ENCODE peak calls at places on chromosomes 3 and 15, in seven cellular contexts. One of them, this sample, is unnamed.

GRCh38 chr15:77784361-77785292 is 151.9 kb upstream of the LINGO1 start:
- DNase-seq in H1: peak; percentile 88
- DNase-seq in H9: peak; percentile 70
- DNase-seq in mesenchymal stem cell: peak; percentile 16
- DNase-seq in trophoblast cell: peak; percentile 3
- DNase-seq in mesendoderm: peak; percentile 59
- DNase-seq in IMR-90: no peak
- DNase-seq in this sample: no peak

GRCh38 chr3:95899911-95900310 is 914.5 kb upstream of the EPHA6 start:
- DNase-seq in H1: no peak
- DNase-seq in H9: no peak
- DNase-seq in mesenchymal stem cell: peak; percentile 71
- DNase-seq in trophoblast cell: no peak
- DNase-seq in mesendoderm: no peak
- DNase-seq in IMR-90: peak; percentile 6
- DNase-seq in this sample: no peak

GRCh38 chr15:95304116-95304873 is 1026.2 kb upstream of the NR2F2 start:
- DNase-seq in H1: no peak
- DNase-seq in H9: no peak
- DNase-seq in mesenchymal stem cell: peak; percentile 90
- DNase-seq in trophoblast cell: no peak
- DNase-seq in mesendoderm: no peak
- DNase-seq in IMR-90: peak; percentile 92
- DNase-seq in this sample: no peak

GRCh38 chr15:34644061-34644460 is 60.6 kb upstream of the GOLGA8B start:
- DNase-seq in H1: no peak
- DNase-seq in H9: no peak
- DNase-seq in mesenchymal stem cell: peak; percentile 69
- DNase-seq in trophoblast cell: no peak
- DNase-seq in mesendoderm: peak; percentile 12
- DNase-seq in IMR-90: peak; percentile 98
- DNase-seq in this sample: no peak

GRCh38 chr3:168073842-168074311 is 21.8 kb downstream of the GOLIM4 start:
- DNase-seq in H1: no peak
- DNase-seq in H9: no peak
- DNase-seq in mesenchymal stem cell: no peak
- DNase-seq in trophoblast cell: no peak
- DNase-seq in mesendoderm: no peak
- DNase-seq in IMR-90: no peak
- DNase-seq in this sample: no peak

GRCh38 chr3:2516762-2517441 is 418.2 kb downstream of the CNTN4 start:
- DNase-seq in H1: no peak
- DNase-seq in H9: no peak
- DNase-seq in mesenchymal stem cell: no peak
- DNase-seq in trophoblast cell: no peak
- DNase-seq in mesendoderm: no peak
- DNase-seq in IMR-90: no peak
- DNase-seq in this sample: no peak

GRCh38 chr3:11381563-11381962 is 109.4 kb downstream of the ATG7 start:
- DNase-seq in H1: no peak
- DNase-seq in H9: no peak
- DNase-seq in mesenchymal stem cell: no peak
- DNase-seq in trophoblast cell: no peak
- DNase-seq in mesendoderm: no peak
- DNase-seq in IMR-90: peak; percentile 68
- DNase-seq in this sample: no peak

GRCh38 chr3:165624761-165625160 is 212.5 kb downstream of the BCHE start:
- DNase-seq in H1: no peak
- DNase-seq in H9: no peak
- DNase-seq in mesenchymal stem cell: peak; percentile 25
- DNase-seq in trophoblast cell: no peak
- DNase-seq in mesendoderm: peak; percentile 16
- DNase-seq in IMR-90: peak; percentile 50
- DNase-seq in this sample: no peak

GRCh38 chr15:70266412-70267089 is 168.8 kb upstream of the TLE3 start:
- DNase-seq in H1: no peak
- DNase-seq in H9: no peak
- DNase-seq in mesenchymal stem cell: no peak
- DNase-seq in trophoblast cell: peak; percentile 37
- DNase-seq in mesendoderm: no peak
- DNase-seq in IMR-90: no peak
- DNase-seq in this sample: no peak

GRCh38 chr3:122793568-122794416 is at the start of gene HSPBAP1:
- DNase-seq in H1: peak; percentile 94
- DNase-seq in H9: peak; percentile 96
- DNase-seq in mesenchymal stem cell: peak; percentile 96
- DNase-seq in trophoblast cell: peak; percentile 97
- DNase-seq in mesendoderm: peak; percentile 98
- DNase-seq in IMR-90: peak; percentile 91
- DNase-seq in this sample: peak; percentile 86

GRCh38 chr3:71723452-71724170 is 1.6 kb downstream of the EIF4E3 start:
- DNase-seq in H1: no peak
- DNase-seq in H9: no peak
- DNase-seq in mesenchymal stem cell: no peak
- DNase-seq in trophoblast cell: no peak
- DNase-seq in mesendoderm: no peak
- DNase-seq in IMR-90: no peak
- DNase-seq in this sample: no peak

GRCh38 chr15:71691700-71692417 is 118.5 kb upstream of the NR2E3 start:
- DNase-seq in H1: no peak
- DNase-seq in H9: no peak
- DNase-seq in mesenchymal stem cell: peak; percentile 34
- DNase-seq in trophoblast cell: peak; percentile 34
- DNase-seq in mesendoderm: peak; percentile 51
- DNase-seq in IMR-90: peak; percentile 95
- DNase-seq in this sample: no peak

GRCh38 chr3:72473156-72473555 is 375.1 kb downstream of the SHQ1 start:
- DNase-seq in H1: no peak
- DNase-seq in H9: no peak
- DNase-seq in mesenchymal stem cell: no peak
- DNase-seq in trophoblast cell: no peak
- DNase-seq in mesendoderm: no peak
- DNase-seq in IMR-90: no peak
- DNase-seq in this sample: no peak

GRCh38 chr3:151796105-151796705 is 17.7 kb upstream of the AADAC start:
- DNase-seq in H1: no peak
- DNase-seq in H9: no peak
- DNase-seq in mesenchymal stem cell: peak; percentile 16
- DNase-seq in trophoblast cell: peak; percentile 14
- DNase-seq in mesendoderm: no peak
- DNase-seq in IMR-90: peak; percentile 39
- DNase-seq in this sample: no peak

GRCh38 chr3:63344676-63345075 is 66.6 kb downstream of the SYNPR start:
- DNase-seq in H1: no peak
- DNase-seq in H9: peak; percentile 49
- DNase-seq in mesenchymal stem cell: no peak
- DNase-seq in trophoblast cell: peak; percentile 81
- DNase-seq in mesendoderm: peak; percentile 78
- DNase-seq in IMR-90: no peak
- DNase-seq in this sample: no peak
- H3K23ac ChIP-seq in H1: no peak overlapping the region
- H3K23ac ChIP-seq in H9: no peak overlapping the region
- H3K23ac ChIP-seq in mesenchymal stem cell: no peak overlapping the region
- H3K23ac ChIP-seq in trophoblast cell: no peak overlapping the region
- H3K23ac ChIP-seq in mesendoderm: no peak overlapping the region
- H3K23ac ChIP-seq in IMR-90: no peak overlapping the region
- H3K23ac ChIP-seq in this sample: no peak overlapping the region

GRCh38 chr3:120908803-120909601 is 997 bp downstream of the STXBP5L start:
- DNase-seq in H1: no peak
- DNase-seq in H9: peak; percentile 38
- DNase-seq in mesenchymal stem cell: peak; percentile 3
- DNase-seq in trophoblast cell: no peak
- DNase-seq in mesendoderm: no peak
- DNase-seq in IMR-90: no peak
- DNase-seq in this sample: peak; percentile 11
- H3K9ac ChIP-seq in H1: peak overlapping the region; percentile 56
- H3K9ac ChIP-seq in H9: peak overlapping the region; percentile 20
- H3K9ac ChIP-seq in mesenchymal stem cell: no peak overlapping the region
- H3K9ac ChIP-seq in trophoblast cell: no peak overlapping the region
- H3K9ac ChIP-seq in mesendoderm: peak overlapping the region; percentile 66
- H3K9ac ChIP-seq in IMR-90: no peak overlapping the region
- H3K9ac ChIP-seq in this sample: peak overlapping the region; percentile 60

GRCh38 chr15:63010386-63010785 is 32.2 kb upstream of the TPM1 start:
- DNase-seq in H1: no peak
- DNase-seq in H9: no peak
- DNase-seq in mesenchymal stem cell: no peak
- DNase-seq in trophoblast cell: no peak
- DNase-seq in mesendoderm: no peak
- DNase-seq in IMR-90: no peak
- DNase-seq in this sample: no peak

GRCh38 chr15:63010920-63011693 is 31.4 kb upstream of the TPM1 start:
- DNase-seq in H1: no peak
- DNase-seq in H9: no peak
- DNase-seq in mesenchymal stem cell: no peak
- DNase-seq in trophoblast cell: no peak
- DNase-seq in mesendoderm: no peak
- DNase-seq in IMR-90: no peak
- DNase-seq in this sample: no peak

GRCh38 chr15:63008333-63009049 is 34.1 kb upstream of the TPM1 start:
- DNase-seq in H1: no peak
- DNase-seq in H9: no peak
- DNase-seq in mesenchymal stem cell: no peak
- DNase-seq in trophoblast cell: no peak
- DNase-seq in mesendoderm: no peak
- DNase-seq in IMR-90: no peak
- DNase-seq in this sample: no peak

GRCh38 chr15:63003836-63004610 is 38.5 kb upstream of the TPM1 start:
- DNase-seq in H1: no peak
- DNase-seq in H9: peak; percentile 46
- DNase-seq in mesenchymal stem cell: no peak
- DNase-seq in trophoblast cell: no peak
- DNase-seq in mesendoderm: peak; percentile 42
- DNase-seq in IMR-90: no peak
- DNase-seq in this sample: no peak

GRCh38 chr15:63006032-63006878 is 36.3 kb upstream of the TPM1 start:
- DNase-seq in H1: no peak
- DNase-seq in H9: no peak
- DNase-seq in mesenchymal stem cell: peak; percentile 62
- DNase-seq in trophoblast cell: peak; percentile 36
- DNase-seq in mesendoderm: peak; percentile 53
- DNase-seq in IMR-90: no peak
- DNase-seq in this sample: no peak
- H3K23ac ChIP-seq in H1: no peak overlapping the region
- H3K23ac ChIP-seq in H9: no peak overlapping the region
- H3K23ac ChIP-seq in mesenchymal stem cell: no peak overlapping the region
- H3K23ac ChIP-seq in trophoblast cell: no peak overlapping the region
- H3K23ac ChIP-seq in mesendoderm: no peak overlapping the region
- H3K23ac ChIP-seq in IMR-90: no peak overlapping the region
- H3K23ac ChIP-seq in this sample: no peak overlapping the region

GRCh38 chr3:30606301-30607031 is at the start of gene TGFBR2:
- DNase-seq in H1: peak; percentile 77
- DNase-seq in H9: peak; percentile 87
- DNase-seq in mesenchymal stem cell: peak; percentile 99
- DNase-seq in trophoblast cell: peak; percentile 96
- DNase-seq in mesendoderm: peak; percentile 90
- DNase-seq in IMR-90: peak; percentile 99
- DNase-seq in this sample: peak; percentile 66

GRCh38 chr3:30604091-30604490 is 2.3 kb upstream of the TGFBR2 start:
- DNase-seq in H1: no peak
- DNase-seq in H9: no peak
- DNase-seq in mesenchymal stem cell: no peak
- DNase-seq in trophoblast cell: no peak
- DNase-seq in mesendoderm: no peak
- DNase-seq in IMR-90: peak; percentile 41
- DNase-seq in this sample: no peak

GRCh38 chr3:30605706-30606300 is 598 bp upstream of the TGFBR2 start:
- DNase-seq in H1: no peak
- DNase-seq in H9: no peak
- DNase-seq in mesenchymal stem cell: no peak
- DNase-seq in trophoblast cell: no peak
- DNase-seq in mesendoderm: no peak
- DNase-seq in IMR-90: no peak
- DNase-seq in this sample: no peak

GRCh38 chr3:30604566-30604965 is 1.8 kb upstream of the TGFBR2 start:
- DNase-seq in H1: no peak
- DNase-seq in H9: no peak
- DNase-seq in mesenchymal stem cell: no peak
- DNase-seq in trophoblast cell: no peak
- DNase-seq in mesendoderm: no peak
- DNase-seq in IMR-90: no peak
- DNase-seq in this sample: no peak

DNA sequence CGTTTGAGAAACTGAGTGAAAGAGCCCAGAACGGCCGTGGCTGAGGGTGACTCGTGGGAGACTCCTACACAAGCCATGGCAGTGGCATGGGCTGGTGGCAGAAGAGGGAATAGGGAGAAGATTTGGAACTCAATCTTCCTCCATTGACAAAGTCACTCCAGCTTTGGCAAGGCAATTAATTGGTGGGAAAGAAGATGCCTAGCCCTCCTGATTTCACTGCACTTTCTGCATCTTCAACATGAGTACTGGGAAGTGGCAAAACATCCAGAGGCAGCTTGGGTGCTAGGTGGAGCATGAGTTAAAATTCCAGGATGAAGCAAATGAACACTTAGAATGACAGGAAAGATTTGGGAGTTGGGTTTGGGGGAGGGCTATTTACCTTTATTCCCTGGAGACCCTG is 1.4 kb upstream of the TGFBR2 start:
- DNase-seq in H1: no peak
- DNase-seq in H9: no peak
- DNase-seq in mesenchymal stem cell: no peak
- DNase-seq in trophoblast cell: no peak
- DNase-seq in mesendoderm: no peak
- DNase-seq in IMR-90: no peak
- DNase-seq in this sample: no peak
- H3K9ac ChIP-seq in H1: no peak overlapping the region
- H3K9ac ChIP-seq in H9: no peak overlapping the region
- H3K9ac ChIP-seq in mesenchymal stem cell: no peak overlapping the region
- H3K9ac ChIP-seq in trophoblast cell: no peak overlapping the region
- H3K9ac ChIP-seq in mesendoderm: no peak overlapping the region
- H3K9ac ChIP-seq in IMR-90: no peak overlapping the region
- H3K9ac ChIP-seq in this sample: no peak overlapping the region

DNA sequence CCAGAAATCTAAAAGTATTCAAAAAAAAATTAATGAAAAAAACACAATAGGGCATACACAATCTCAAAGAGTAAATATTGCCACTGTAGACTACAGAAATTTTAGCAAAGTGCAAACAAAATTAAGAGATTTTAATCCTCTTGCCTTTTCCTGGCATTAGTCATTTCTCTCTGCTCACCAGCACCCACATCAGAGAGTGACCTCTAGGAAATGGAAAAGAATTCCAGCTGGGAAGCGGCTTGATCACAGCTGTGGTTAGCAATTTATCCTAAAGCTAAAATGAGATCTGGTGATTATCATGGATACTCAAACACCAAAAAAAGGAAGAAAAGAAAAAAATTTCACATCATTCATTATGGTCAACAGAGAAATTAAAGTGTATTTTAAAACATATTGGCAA is 7.5 kb downstream of the CSNK1G1 start:
- DNase-seq in H1: no peak
- DNase-seq in H9: no peak
- DNase-seq in mesenchymal stem cell: peak; percentile 24
- DNase-seq in trophoblast cell: no peak
- DNase-seq in mesendoderm: no peak
- DNase-seq in IMR-90: peak; percentile 36
- DNase-seq in this sample: no peak
- H3K23ac ChIP-seq in H1: no peak overlapping the region
- H3K23ac ChIP-seq in H9: no peak overlapping the region
- H3K23ac ChIP-seq in mesenchymal stem cell: no peak overlapping the region
- H3K23ac ChIP-seq in trophoblast cell: no peak overlapping the region
- H3K23ac ChIP-seq in mesendoderm: no peak overlapping the region
- H3K23ac ChIP-seq in IMR-90: no peak overlapping the region
- H3K23ac ChIP-seq in this sample: no peak overlapping the region

GRCh38 chr15:84658788-84659411 is 901 bp upstream of the NMB start:
- DNase-seq in H1: no peak
- DNase-seq in H9: no peak
- DNase-seq in mesenchymal stem cell: no peak
- DNase-seq in trophoblast cell: no peak
- DNase-seq in mesendoderm: no peak
- DNase-seq in IMR-90: no peak
- DNase-seq in this sample: no peak
- H3K9ac ChIP-seq in H1: no peak overlapping the region
- H3K9ac ChIP-seq in H9: no peak overlapping the region
- H3K9ac ChIP-seq in mesenchymal stem cell: peak overlapping the region; percentile 85
- H3K9ac ChIP-seq in trophoblast cell: no peak overlapping the region
- H3K9ac ChIP-seq in mesendoderm: peak overlapping the region; percentile 73
- H3K9ac ChIP-seq in IMR-90: no peak overlapping the region
- H3K9ac ChIP-seq in this sample: no peak overlapping the region

This sample was measured in neuronal stem cell.